ENCODE peak calls at places on chromosomes 4 and X, in five cellular contexts. One of them, this sample, is unnamed.

GRCh38 chrX:11757729-11758399 is at the start of gene MSL3:
- DNase-seq in HCT116: no peak
- DNase-seq in IMR-90: peak
- DNase-seq in OCI-LY7: peak
- DNase-seq in endothelial cell of umbilical vein: peak
- DNase-seq in this sample: no peak

GRCh38 chr4:99458911-99459447 is 23.8 kb upstream of the ADH7 start:
- DNase-seq in OCI-LY7: no peak
- DNase-seq in IMR-90: peak
- DNase-seq in endothelial cell of umbilical vein: no peak
- DNase-seq in HCT116: no peak
- DNase-seq in this sample: no peak

GRCh38 chr4:42750091-42750490 is 93.2 kb upstream of the ATP8A1 start:
- DNase-seq in HCT116: no peak
- DNase-seq in IMR-90: no peak
- DNase-seq in endothelial cell of umbilical vein: peak
- DNase-seq in OCI-LY7: peak
- DNase-seq in this sample: no peak

GRCh38 chrX:3244203-3244743 is 102.2 kb downstream of the MXRA5 start:
- DNase-seq in IMR-90: peak
- DNase-seq in OCI-LY7: no peak
- DNase-seq in endothelial cell of umbilical vein: no peak
- DNase-seq in HCT116: no peak
- DNase-seq in this sample: no peak

GRCh38 chr4:93147524-93148212 is 680.9 kb upstream of the ATOH1 start:
- DNase-seq in IMR-90: no peak
- DNase-seq in HCT116: no peak
- DNase-seq in endothelial cell of umbilical vein: no peak
- DNase-seq in OCI-LY7: no peak
- DNase-seq in this sample: no peak

GRCh38 chr4:52241916-52242315 is 190.8 kb downstream of the SPATA18 start:
- DNase-seq in OCI-LY7: no peak
- DNase-seq in IMR-90: no peak
- DNase-seq in endothelial cell of umbilical vein: no peak
- DNase-seq in HCT116: no peak
- DNase-seq in this sample: no peak

GRCh38 chrX:148572332-148572731 is 71.9 kb downstream of the AFF2 start:
- DNase-seq in OCI-LY7: no peak
- DNase-seq in endothelial cell of umbilical vein: no peak
- DNase-seq in IMR-90: no peak
- DNase-seq in HCT116: no peak
- DNase-seq in this sample: no peak

GRCh38 chrX:150314186-150314585 is 48.9 kb upstream of the MAMLD1 start:
- DNase-seq in IMR-90: no peak
- DNase-seq in HCT116: no peak
- DNase-seq in endothelial cell of umbilical vein: no peak
- DNase-seq in OCI-LY7: no peak
- DNase-seq in this sample: no peak

GRCh38 chr4:57119054-57119651 is 9.0 kb upstream of the IGFBP7 start:
- DNase-seq in IMR-90: peak
- DNase-seq in HCT116: no peak
- DNase-seq in endothelial cell of umbilical vein: peak
- DNase-seq in OCI-LY7: no peak
- DNase-seq in this sample: no peak

GRCh38 chr4:177375971-177376370 is 66.3 kb downstream of the AGA start:
- DNase-seq in IMR-90: no peak
- DNase-seq in OCI-LY7: no peak
- DNase-seq in endothelial cell of umbilical vein: no peak
- DNase-seq in HCT116: no peak
- DNase-seq in this sample: no peak

GRCh38 chr4:77600521-77601451 is 4.8 kb upstream of the CXCL13 start:
- DNase-seq in IMR-90: peak
- DNase-seq in OCI-LY7: peak
- DNase-seq in HCT116: peak
- DNase-seq in endothelial cell of umbilical vein: peak
- DNase-seq in this sample: peak

GRCh38 chr4:93772858-93773257 is 55.7 kb upstream of the ATOH1 start:
- DNase-seq in endothelial cell of umbilical vein: no peak
- DNase-seq in HCT116: no peak
- DNase-seq in OCI-LY7: no peak
- DNase-seq in IMR-90: no peak
- DNase-seq in this sample: no peak

GRCh38 chrX:155434906-155435743 is 23.3 kb downstream of the F8A3 start:
- DNase-seq in OCI-LY7: no peak
- DNase-seq in IMR-90: no peak
- DNase-seq in HCT116: no peak
- DNase-seq in endothelial cell of umbilical vein: no peak
- DNase-seq in this sample: no peak

GRCh38 chr4:89486042-89486441 is 178.4 kb upstream of the GPRIN3 start:
- DNase-seq in endothelial cell of umbilical vein: peak
- DNase-seq in IMR-90: peak
- DNase-seq in HCT116: no peak
- DNase-seq in OCI-LY7: no peak
- DNase-seq in this sample: no peak

GRCh38 chr4:183636923-183637322 is 22.1 kb downstream of the RWDD4 start:
- DNase-seq in IMR-90: peak
- DNase-seq in endothelial cell of umbilical vein: peak
- DNase-seq in HCT116: no peak
- DNase-seq in OCI-LY7: no peak
- DNase-seq in this sample: no peak

GRCh38 chrX:130975947-130976346 is 72.9 kb upstream of the ENOX2 start:
- DNase-seq in IMR-90: peak
- DNase-seq in HCT116: peak
- DNase-seq in endothelial cell of umbilical vein: peak
- DNase-seq in OCI-LY7: peak
- DNase-seq in this sample: peak

GRCh38 chr4:65646136-65646535 is 24.2 kb downstream of the EPHA5 start:
- DNase-seq in OCI-LY7: no peak
- DNase-seq in endothelial cell of umbilical vein: no peak
- DNase-seq in IMR-90: no peak
- DNase-seq in HCT116: no peak
- DNase-seq in this sample: no peak

GRCh38 chr4:4387531-4388311 is 819 bp downstream of the NSG1 start:
- DNase-seq in HCT116: no peak
- DNase-seq in IMR-90: no peak
- DNase-seq in endothelial cell of umbilical vein: no peak
- DNase-seq in OCI-LY7: peak
- DNase-seq in this sample: no peak

GRCh38 chr4:77188498-77189187 is 31.6 kb downstream of the CCNG2 start:
- DNase-seq in OCI-LY7: no peak
- DNase-seq in endothelial cell of umbilical vein: no peak
- DNase-seq in HCT116: no peak
- DNase-seq in IMR-90: no peak
- DNase-seq in this sample: no peak

GRCh38 chr4:36255575-36255974 is 11.3 kb upstream of the ARAP2 start:
- DNase-seq in IMR-90: no peak
- DNase-seq in OCI-LY7: peak
- DNase-seq in endothelial cell of umbilical vein: no peak
- DNase-seq in HCT116: no peak
- DNase-seq in this sample: no peak

GRCh38 chr4:174320501-174321199 is 36.9 kb downstream of the CEP44 start:
- DNase-seq in OCI-LY7: no peak
- DNase-seq in IMR-90: peak
- DNase-seq in HCT116: no peak
- DNase-seq in endothelial cell of umbilical vein: peak
- DNase-seq in this sample: no peak

GRCh38 chr4:186554485-186554884 is 882 bp downstream of the MTNR1A start:
- DNase-seq in OCI-LY7: no peak
- DNase-seq in HCT116: peak
- DNase-seq in IMR-90: no peak
- DNase-seq in endothelial cell of umbilical vein: no peak
- DNase-seq in this sample: peak

GRCh38 chr4:99467908-99468307 is 32.8 kb upstream of the ADH7 start:
- DNase-seq in IMR-90: no peak
- DNase-seq in OCI-LY7: no peak
- DNase-seq in endothelial cell of umbilical vein: no peak
- DNase-seq in HCT116: no peak
- DNase-seq in this sample: no peak

GRCh38 chrX:19602866-19603620 is 87.7 kb upstream of the MAP3K15 start:
- DNase-seq in OCI-LY7: no peak
- DNase-seq in endothelial cell of umbilical vein: no peak
- DNase-seq in HCT116: peak
- DNase-seq in IMR-90: peak
- DNase-seq in this sample: no peak

GRCh38 chrX:78321809-78322208 is 5.6 kb downstream of the CYSLTR1 start:
- DNase-seq in HCT116: no peak
- DNase-seq in OCI-LY7: peak
- DNase-seq in IMR-90: no peak
- DNase-seq in endothelial cell of umbilical vein: no peak
- DNase-seq in this sample: no peak

GRCh38 chrX:140918398-140919043 is 83.9 kb upstream of the SPANXB1 start:
- DNase-seq in OCI-LY7: peak
- DNase-seq in HCT116: peak
- DNase-seq in IMR-90: peak
- DNase-seq in endothelial cell of umbilical vein: peak
- DNase-seq in this sample: peak

GRCh38 chrX:153582896-153583295 is 16.0 kb downstream of the CCNQ start:
- DNase-seq in endothelial cell of umbilical vein: peak
- DNase-seq in IMR-90: peak
- DNase-seq in HCT116: no peak
- DNase-seq in OCI-LY7: peak
- DNase-seq in this sample: peak

GRCh38 chrX:107857815-107858214 is 32.1 kb downstream of the MID2 start:
- DNase-seq in HCT116: no peak
- DNase-seq in OCI-LY7: no peak
- DNase-seq in endothelial cell of umbilical vein: no peak
- DNase-seq in IMR-90: no peak
- DNase-seq in this sample: no peak

GRCh38 chrX:100768679-100769338 is 36.9 kb upstream of the SYTL4 start:
- DNase-seq in endothelial cell of umbilical vein: peak
- DNase-seq in IMR-90: peak
- DNase-seq in HCT116: peak
- DNase-seq in OCI-LY7: peak
- DNase-seq in this sample: peak

GRCh38 chrX:107530141-107530540 is 80.7 kb downstream of the FRMPD3 start:
- DNase-seq in endothelial cell of umbilical vein: no peak
- DNase-seq in IMR-90: no peak
- DNase-seq in HCT116: no peak
- DNase-seq in OCI-LY7: no peak
- DNase-seq in this sample: no peak

GRCh38 chr4:168509786-168510185 is 12.9 kb downstream of the PALLD start:
- DNase-seq in endothelial cell of umbilical vein: no peak
- DNase-seq in HCT116: no peak
- DNase-seq in IMR-90: peak
- DNase-seq in OCI-LY7: no peak
- DNase-seq in this sample: no peak

GRCh38 chr4:139665690-139666529 is at the start of gene MGST2:
- DNase-seq in IMR-90: peak
- DNase-seq in endothelial cell of umbilical vein: peak
- DNase-seq in OCI-LY7: peak
- DNase-seq in HCT116: no peak
- DNase-seq in this sample: peak

GRCh38 chr4:20337261-20337664 is 85.6 kb downstream of the SLIT2 start:
- DNase-seq in endothelial cell of umbilical vein: no peak
- DNase-seq in HCT116: no peak
- DNase-seq in OCI-LY7: no peak
- DNase-seq in IMR-90: peak
- DNase-seq in this sample: no peak

GRCh38 chr4:33091961-33092360 is 2371.8 kb downstream of the PCDH7 start:
- DNase-seq in OCI-LY7: no peak
- DNase-seq in IMR-90: no peak
- DNase-seq in HCT116: no peak
- DNase-seq in endothelial cell of umbilical vein: no peak
- DNase-seq in this sample: no peak

GRCh38 chrX:37846141-37846540 is 1.2 kb downstream of the DYNLT3 start:
- DNase-seq in OCI-LY7: no peak
- DNase-seq in IMR-90: peak
- DNase-seq in HCT116: no peak
- DNase-seq in endothelial cell of umbilical vein: peak
- DNase-seq in this sample: no peak

GRCh38 chr4:81335221-81335912 is 120.3 kb upstream of the PRKG2 start:
- DNase-seq in endothelial cell of umbilical vein: no peak
- DNase-seq in HCT116: no peak
- DNase-seq in OCI-LY7: no peak
- DNase-seq in IMR-90: peak
- DNase-seq in this sample: no peak
- H2AFZ ChIP-seq in endothelial cell of umbilical vein: no peak
- H2AFZ ChIP-seq in HCT116: no peak
- H2AFZ ChIP-seq in OCI-LY7: no peak
- H2AFZ ChIP-seq in IMR-90: no peak
- H2AFZ ChIP-seq in this sample: no peak

GRCh38 chr4:80967346-80967745 is 63.2 kb upstream of the BMP3 start:
- DNase-seq in endothelial cell of umbilical vein: no peak
- DNase-seq in IMR-90: no peak
- DNase-seq in HCT116: no peak
- DNase-seq in OCI-LY7: no peak
- DNase-seq in this sample: no peak
- H2AFZ ChIP-seq in endothelial cell of umbilical vein: no peak
- H2AFZ ChIP-seq in IMR-90: no peak
- H2AFZ ChIP-seq in HCT116: no peak
- H2AFZ ChIP-seq in OCI-LY7: peak
- H2AFZ ChIP-seq in this sample: no peak

DNA sequence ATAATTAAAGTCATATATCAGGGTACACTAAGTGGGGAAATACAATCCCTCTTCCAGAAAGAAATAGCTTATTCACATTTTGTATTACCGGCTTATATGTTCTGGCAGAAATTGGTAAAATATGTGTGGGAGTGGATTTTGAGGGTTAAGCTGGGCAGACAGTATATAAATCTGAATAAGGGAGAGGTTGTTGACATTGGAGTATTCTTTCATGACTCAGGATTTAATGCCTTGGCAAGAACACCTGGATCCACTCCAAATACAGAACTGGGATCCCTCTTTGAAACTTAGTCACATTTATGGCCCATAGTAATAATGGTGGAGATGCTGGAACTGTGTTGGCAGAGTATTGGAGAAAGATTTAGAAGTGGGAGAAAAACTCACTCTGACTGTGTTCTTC is 54.3 kb upstream of the TET2 start:
- DNase-seq in IMR-90: peak
- DNase-seq in endothelial cell of umbilical vein: peak
- DNase-seq in OCI-LY7: no peak
- DNase-seq in HCT116: no peak
- DNase-seq in this sample: no peak
- H2AFZ ChIP-seq in IMR-90: no peak
- H2AFZ ChIP-seq in endothelial cell of umbilical vein: no peak
- H2AFZ ChIP-seq in OCI-LY7: no peak
- H2AFZ ChIP-seq in HCT116: no peak
- H2AFZ ChIP-seq in this sample: no peak

GRCh38 chrX:68694429-68695205 is 47.2 kb downstream of the STARD8 start:
- DNase-seq in IMR-90: no peak
- DNase-seq in endothelial cell of umbilical vein: no peak
- DNase-seq in OCI-LY7: no peak
- DNase-seq in HCT116: no peak
- DNase-seq in this sample: no peak
- H2AFZ ChIP-seq in IMR-90: peak
- H2AFZ ChIP-seq in endothelial cell of umbilical vein: no peak
- H2AFZ ChIP-seq in OCI-LY7: no peak
- H2AFZ ChIP-seq in HCT116: no peak
- H2AFZ ChIP-seq in this sample: no peak

This sample was measured in HepG2.